ENCODE peak calls at places on chromosomes 2 and 18, in five cellular contexts. V is heart left ventricle, X is AG09309, N is MM.1S, Z is lung. T is an unnamed sample.

GRCh38 chr2:242098445-242099128 is 229.1 kb downstream of the RTP5 start:
- DNase-seq in N (peak), X (no peak), Z (no peak), V (no peak), T (peak)

GRCh38 chr2:157809212-157809611 is 66.9 kb downstream of the ACVR1 start:
- DNase-seq in X (no peak), N (no peak), V (no peak), Z (no peak), T (no peak)

GRCh38 chr2:148614024-148614331 is 30.6 kb upstream of the EPC2 start:
- DNase-seq in N (no peak), X (no peak), V (no peak), Z (no peak), T (no peak)

GRCh38 chr18:60413944-60414547 is 41.5 kb upstream of the MC4R start:
- DNase-seq in Z (no peak), N (no peak), V (no peak), X (no peak), T (no peak)

GRCh38 chr2:30763151-30763660 is 44.0 kb downstream of the CAPN13 start:
- DNase-seq in Z (no peak), X (no peak), V (no peak), N (no peak), T (no peak)

GRCh38 chr2:98946875-98947274 is 10.8 kb upstream of the CRACDL start:
- DNase-seq in V (no peak), Z (no peak), X (no peak), N (no peak), T (no peak)

GRCh38 chr2:169001116-169001815 is 29.9 kb downstream of the ABCB11 start:
- DNase-seq in V (no peak), X (no peak), Z (no peak), N (no peak), T (no peak)

GRCh38 chr2:39902103-39902502 is 123.0 kb upstream of the THUMPD2 start:
- DNase-seq in N (no peak), X (peak), V (no peak), Z (no peak), T (no peak)

GRCh38 chr2:239753537-239753936 is 271.6 kb downstream of the NDUFA10 start:
- DNase-seq in Z (no peak), N (no peak), X (no peak), V (peak), T (no peak)

GRCh38 chr18:46672062-46672970 is 15.3 kb upstream of the LOXHD1 start:
- DNase-seq in Z (no peak), N (peak), V (no peak), X (peak), T (no peak)

GRCh38 chr2:171574149-171574795 is 52.0 kb downstream of the CYBRD1 start:
- DNase-seq in X (peak), N (peak), V (peak), Z (peak), T (peak)

GRCh38 chr18:75127143-75128021 is 81.6 kb downstream of the PTGR3 start:
- DNase-seq in Z (no peak), N (no peak), V (no peak), X (no peak), T (no peak)

GRCh38 chr2:27306657-27307544 is 1.3 kb downstream of the UCN start:
- DNase-seq in X (no peak), Z (no peak), N (no peak), V (no peak), T (peak)

GRCh38 chr18:7904529-7904928 is 337.4 kb downstream of the PTPRM start:
- DNase-seq in X (peak), Z (no peak), V (no peak), N (no peak), T (no peak)

GRCh38 chr2:191740776-191741175 is 62.8 kb downstream of the NABP1 start:
- DNase-seq in V (no peak), X (no peak), N (no peak), Z (no peak), T (no peak)

GRCh38 chr2:231397011-231397927 is 1.8 kb downstream of the B3GNT7 start:
- DNase-seq in Z (no peak), N (peak), X (no peak), V (no peak), T (peak)

GRCh38 chr2:164386226-164386625 is 235.1 kb downstream of the GRB14 start:
- DNase-seq in N (no peak), Z (no peak), V (no peak), X (no peak), T (no peak)

GRCh38 chr2:168136392-168136977 is 110.9 kb downstream of the STK39 start:
- DNase-seq in V (no peak), N (peak), Z (no peak), X (no peak), T (peak)

GRCh38 chr18:73717570-73717969 is 430.1 kb downstream of the FBXO15 start:
- DNase-seq in Z (no peak), X (no peak), N (no peak), V (no peak), T (no peak)

GRCh38 chr2:65800998-65801397 is 368.6 kb upstream of the SPRED2 start:
- DNase-seq in X (peak), Z (no peak), V (no peak), N (no peak), T (no peak)

GRCh38 chr2:60047347-60047746 is 506.1 kb downstream of the BCL11A start:
- DNase-seq in Z (no peak), V (no peak), X (no peak), N (no peak), T (no peak)

GRCh38 chr2:8090748-8091700 is 590.8 kb upstream of the ID2 start:
- DNase-seq in Z (peak), X (peak), N (peak), V (no peak), T (no peak)

GRCh38 chr2:96810783-96811192 is 5.3 kb upstream of the CNNM3 start:
- DNase-seq in Z (no peak), V (no peak), X (no peak), N (no peak), T (no peak)

GRCh38 chr2:10036095-10036879 is 7.1 kb upstream of the KLF11 start:
- DNase-seq in Z (peak), N (peak), V (peak), X (peak), T (no peak)

GRCh38 chr18:79964330-79965118 is at the start of gene HSBP1L1:
- DNase-seq in N (peak), V (peak), Z (peak), X (no peak), T (peak)

GRCh38 chr18:79965119-79965902 is 868 bp downstream of the HSBP1L1 start:
- DNase-seq in X (no peak), N (no peak), Z (peak), V (no peak), T (no peak)

GRCh38 chr18:79962311-79962710 is 2.1 kb upstream of the HSBP1L1 start:
- DNase-seq in Z (peak), X (no peak), V (no peak), N (no peak), T (no peak)

GRCh38 chr18:79962835-79963657 is 1.4 kb upstream of the HSBP1L1 start:
- DNase-seq in Z (no peak), X (no peak), N (no peak), V (no peak), T (peak)

GRCh38 chr18:79963658-79964329 is 649 bp upstream of the HSBP1L1 start:
- DNase-seq in X (no peak), V (no peak), N (no peak), Z (no peak), T (no peak)
- TF ChIP-seq CTCF in X (no peak), V (no peak), N (no peak), Z (no peak), T (no peak)

GRCh38 chr2:121698318-121698930 is 38.3 kb downstream of the NIFK start:
- DNase-seq in Z (peak), V (no peak), N (no peak), X (no peak), T (no peak)

GRCh38 chr2:121699421-121700328 is 37.0 kb downstream of the NIFK start:
- DNase-seq in X (peak), V (peak), Z (peak), N (no peak), T (peak)

GRCh38 chr2:121696410-121696930 is 40.2 kb downstream of the NIFK start:
- DNase-seq in X (no peak), V (no peak), Z (no peak), N (no peak), T (no peak)

GRCh38 chr2:121695179-121695451 is 41.6 kb downstream of the NIFK start:
- DNase-seq in N (no peak), V (no peak), X (no peak), Z (no peak), T (no peak)

GRCh38 chr2:121697108-121697631 is 39.5 kb downstream of the NIFK start:
- DNase-seq in V (no peak), N (no peak), X (no peak), Z (peak), T (no peak)
- TF ChIP-seq CTCF in V (no peak), N (no peak), X (no peak), Z (no peak), T (no peak)

GRCh38 chr18:4017479-4017878 is 437.6 kb downstream of the DLGAP1 start:
- DNase-seq in N (peak), V (no peak), Z (no peak), X (no peak), T (peak)
- TF ChIP-seq CTCF in N (peak), V (peak), Z (no peak), X (peak), T (no peak)

GRCh38 chr2:74267068-74267467 is 68.7 kb downstream of the MTHFD2 start:
- DNase-seq in Z (peak), V (no peak), X (no peak), N (peak), T (peak)
- TF ChIP-seq CTCF in Z (peak), V (peak), X (no peak), N (peak), T (peak)

GRCh38 chr2:219003979-219004378 is 10.8 kb upstream of the CRYBA2 start:
- DNase-seq in V (no peak), N (no peak), X (no peak), Z (no peak), T (no peak)

GRCh38 chr2:219001100-219001576 is 7.9 kb upstream of the CRYBA2 start:
- DNase-seq in V (no peak), Z (no peak), N (no peak), X (no peak), T (no peak)

GRCh38 chr2:219001577-219002394 is 8.6 kb upstream of the CRYBA2 start:
- DNase-seq in X (no peak), V (peak), N (peak), Z (peak), T (peak)

GRCh38 chr2:219003267-219003634 is 10.0 kb upstream of the CRYBA2 start:
- DNase-seq in X (no peak), V (no peak), Z (no peak), N (no peak), T (no peak)

DNA sequence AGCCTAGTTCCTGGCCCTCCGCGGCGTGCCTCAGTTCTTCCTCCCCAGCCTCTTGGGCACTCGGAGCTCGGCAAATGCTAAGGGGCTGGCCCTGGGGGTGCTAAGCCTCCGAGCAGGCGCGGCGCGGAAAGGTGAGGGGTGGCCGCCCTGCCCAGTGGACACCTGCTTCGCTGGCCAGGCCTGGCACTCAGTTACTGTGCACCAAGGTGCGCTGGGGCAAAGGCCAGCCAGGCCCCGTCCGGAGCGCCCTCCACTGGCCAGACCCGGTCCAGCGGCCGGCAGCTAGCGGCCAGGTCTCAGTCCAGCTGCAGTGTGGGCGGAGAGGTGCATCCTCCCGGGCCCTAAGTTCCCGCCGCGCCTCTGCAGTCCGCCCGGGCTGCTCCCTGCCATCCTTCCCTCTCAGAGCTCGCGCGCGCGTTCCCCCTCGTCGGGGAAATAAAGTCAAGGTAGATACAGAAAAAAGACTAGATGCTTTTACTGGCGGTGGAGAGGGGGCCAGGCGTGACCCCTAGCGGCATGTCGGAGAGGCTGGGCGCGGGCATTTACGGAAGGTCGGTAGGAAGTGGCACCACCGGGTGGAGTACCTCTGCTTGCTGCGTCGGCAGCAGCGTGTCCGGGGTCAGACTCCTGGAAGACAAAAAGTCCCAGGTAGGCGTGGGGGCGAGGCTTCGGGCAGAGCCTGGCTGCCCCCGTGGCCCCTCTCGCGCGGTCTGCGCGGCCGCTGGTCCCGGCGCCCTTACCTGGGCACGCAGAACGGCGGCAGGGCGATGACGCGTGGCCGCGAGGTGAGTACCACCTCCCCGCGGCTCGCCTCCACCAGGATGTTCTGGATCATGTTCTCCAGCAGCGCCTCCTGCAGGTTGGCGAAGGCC is 9.4 kb upstream of the CRYBA2 start:
- DNase-seq in Z (peak), V (no peak), X (no peak), N (peak), T (peak)
- TF ChIP-seq CTCF in Z (no peak), V (peak), X (peak), N (peak), T (peak)

GRCh38 chr2:102975996-102976636 is 214.3 kb downstream of the TMEM182 start:
- DNase-seq in Z (no peak), N (peak), V (no peak), X (no peak), T (no peak)
- TF ChIP-seq CTCF in Z (peak), N (peak), V (peak), X (no peak), T (peak)

GRCh38 chr2:100253786-100254185 is 68.5 kb downstream of the LONRF2 start:
- DNase-seq in V (no peak), X (no peak), N (no peak), Z (no peak), T (no peak)
- TF ChIP-seq CTCF in V (no peak), X (no peak), N (no peak), Z (no peak), T (no peak)

GRCh38 chr2:95379616-95379925 is 22.9 kb upstream of the FAHD2A start:
- DNase-seq in X (no peak), V (no peak), N (no peak), Z (no peak), T (no peak)
- TF ChIP-seq CTCF in X (peak), V (no peak), N (no peak), Z (no peak), T (no peak)